ENCODE peak calls at places on chromosome X, in nine cellular contexts. Y, E, N, A, B, H, F, G and O are unnamed samples.

GRCh38 chrX:133985164-133986007 is at the start of gene GPC3:
- DNase-seq in Y (peak), E (peak), N (no peak), A (peak), B (peak), H (peak), F (peak), G (peak), O (no peak)

GRCh38 chrX:108993909-108994308 is 257.5 kb upstream of the IRS4 start:
- DNase-seq in Y (no peak), E (no peak), N (no peak), A (no peak), B (no peak), H (no peak), F (no peak), G (no peak), O (no peak)

GRCh38 chrX:34437586-34437985 is 219.5 kb downstream of the TMEM47 start:
- DNase-seq in Y (peak), E (no peak), N (no peak), A (peak), B (no peak), H (no peak), F (no peak), G (no peak), O (no peak)

GRCh38 chrX:153926863-153927685 is 1.0 kb upstream of the ARHGAP4 start:
- DNase-seq in Y (no peak), E (peak), N (no peak), A (no peak), B (peak), H (peak), F (peak), G (no peak), O (no peak)

GRCh38 chrX:72498782-72499181 is 73.9 kb downstream of the HDAC8 start:
- DNase-seq in Y (no peak), E (no peak), N (no peak), A (no peak), B (no peak), H (no peak), F (no peak), G (no peak), O (no peak)

GRCh38 chrX:136446208-136446607 is 41.5 kb upstream of the BRS3 start:
- DNase-seq in Y (no peak), E (no peak), N (no peak), A (no peak), B (no peak), H (no peak), F (no peak), G (no peak), O (no peak)

GRCh38 chrX:122203399-122203798 is 980.7 kb upstream of the GRIA3 start:
- DNase-seq in Y (no peak), E (no peak), N (no peak), A (no peak), B (no peak), H (no peak), F (no peak), G (no peak), O (no peak)

GRCh38 chrX:154396948-154397887 is 959 bp upstream of the RPL10 start:
- DNase-seq in Y (peak), E (peak), N (peak), A (peak), B (peak), H (peak), F (peak), G (peak), O (peak)

GRCh38 chrX:153459976-153460375 is 10.4 kb downstream of the HAUS7 start:
- DNase-seq in Y (no peak), E (no peak), N (no peak), A (no peak), B (peak), H (no peak), F (no peak), G (no peak), O (no peak)

GRCh38 chrX:39619182-39620009 is 478.4 kb downstream of the BCOR start:
- DNase-seq in Y (no peak), E (peak), N (no peak), A (no peak), B (no peak), H (no peak), F (no peak), G (no peak), O (no peak)

GRCh38 chrX:1336331-1337143 is at the start of gene IL3RA:
- DNase-seq in Y (no peak), E (no peak), N (no peak), A (no peak), B (peak), H (peak), F (peak), G (no peak), O (no peak)

GRCh38 chrX:43718956-43719355 is 62.9 kb downstream of the MAOA start:
- DNase-seq in Y (no peak), E (no peak), N (no peak), A (no peak), B (no peak), H (no peak), F (no peak), G (no peak), O (no peak)

GRCh38 chrX:130529531-130529930 is 127.7 kb downstream of the RBMX2 start:
- DNase-seq in Y (no peak), E (no peak), N (no peak), A (no peak), B (no peak), H (no peak), F (no peak), G (no peak), O (no peak)

GRCh38 chrX:31333181-31333831 is 261.5 kb upstream of the FTHL17 start:
- DNase-seq in Y (no peak), E (peak), N (no peak), A (no peak), B (no peak), H (no peak), F (no peak), G (no peak), O (no peak)

GRCh38 chrX:45134303-45134702 is 66.4 kb downstream of the DIPK2B start:
- DNase-seq in Y (peak), E (peak), N (no peak), A (peak), B (peak), H (no peak), F (no peak), G (no peak), O (no peak)

GRCh38 chrX:39253551-39253950 is 452.3 kb downstream of the MID1IP1 start:
- DNase-seq in Y (no peak), E (no peak), N (no peak), A (no peak), B (no peak), H (no peak), F (no peak), G (no peak), O (no peak)

GRCh38 chrX:17372052-17372451 is 2.9 kb upstream of the NHS start:
- DNase-seq in Y (no peak), E (no peak), N (no peak), A (no peak), B (no peak), H (no peak), F (no peak), G (no peak), O (no peak)

GRCh38 chrX:38805294-38806053 is 4.2 kb downstream of the MID1IP1 start:
- DNase-seq in Y (peak), E (peak), N (peak), A (peak), B (peak), H (peak), F (peak), G (peak), O (peak)

GRCh38 chrX:17697191-17697590 is 40.1 kb upstream of the SCML1 start:
- DNase-seq in Y (no peak), E (no peak), N (no peak), A (no peak), B (no peak), H (no peak), F (no peak), G (no peak), O (no peak)

DNA sequence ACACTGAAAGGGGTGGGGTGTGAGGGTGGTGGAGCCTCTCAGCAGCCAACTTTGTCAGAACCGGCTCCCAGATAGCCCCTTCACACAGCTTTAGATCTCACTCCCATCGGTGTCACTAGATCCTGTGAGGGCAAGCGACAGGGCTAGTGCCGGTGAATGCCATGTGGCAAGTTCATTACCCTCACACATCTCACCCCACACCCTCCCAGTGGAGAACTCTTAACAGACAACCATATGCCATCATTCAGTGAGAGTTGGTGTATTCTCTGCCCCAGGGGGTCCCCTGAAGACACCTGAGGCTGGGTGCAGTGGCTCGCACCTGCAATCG is 15.3 kb downstream of the SEPTIN6 start:
- DNase-seq in Y (no peak), E (no peak), N (no peak), A (no peak), B (no peak), H (no peak), F (no peak), G (no peak), O (no peak)
- H3K27ac ChIP-seq in Y (no peak), E (no peak), N (no peak), A (no peak), B (no peak), H (peak), F (no peak), G (no peak), O (no peak)

DNA sequence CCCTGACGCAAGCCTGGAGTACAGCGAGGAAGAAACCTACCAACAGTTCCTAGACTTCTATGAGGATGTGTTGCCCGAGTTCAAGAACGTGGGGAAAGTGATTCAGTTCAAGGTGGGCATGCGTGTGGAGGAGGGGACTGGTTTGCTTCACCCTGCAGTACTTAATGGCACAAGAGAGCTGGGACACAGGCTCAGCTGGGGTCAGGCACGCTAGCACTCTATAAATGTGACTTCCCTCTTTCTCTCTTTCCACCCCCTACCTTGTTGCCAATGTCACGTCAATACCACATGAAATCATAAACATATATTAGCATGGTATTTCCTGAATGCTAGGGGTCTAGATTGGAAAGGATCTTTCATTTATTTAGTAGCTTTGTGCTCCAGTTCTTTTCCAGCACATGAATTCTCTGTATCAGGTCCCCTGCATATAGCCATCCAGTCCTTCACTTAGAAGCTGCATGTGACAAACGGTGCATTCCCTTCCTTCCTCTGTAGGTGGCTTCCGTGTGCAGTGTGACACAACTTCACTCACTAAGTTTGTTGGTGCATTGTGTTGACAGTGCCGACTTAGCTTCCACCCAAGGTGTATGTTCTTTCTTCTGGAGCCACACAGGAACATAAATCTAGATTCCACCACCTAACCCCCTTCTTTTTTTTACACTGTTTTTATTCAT is 25.6 kb downstream of the ZRSR2 start:
- DNase-seq in Y (no peak), E (peak), N (no peak), A (no peak), B (no peak), H (no peak), F (no peak), G (no peak), O (no peak)
- TF ChIP-seq CTCF in Y (no peak), E (peak), N (no peak), A (no peak), B (no peak), H (peak), F (peak), G (peak), O (no peak)

GRCh38 chrX:47634871-47635575 is 5.3 kb upstream of the CFP start:
- DNase-seq in Y (no peak), E (no peak), N (no peak), A (no peak), B (no peak), H (no peak), F (no peak), G (no peak), O (no peak)
- TF ChIP-seq POLR2A in Y (no peak), E (no peak), N (no peak), A (no peak), B (no peak), H (no peak), F (no peak), G (no peak), O (no peak)

GRCh38 chrX:150548684-150549083 is 19.7 kb upstream of the MTM1 start:
- DNase-seq in Y (no peak), E (no peak), N (no peak), A (no peak), B (no peak), H (no peak), F (no peak), G (no peak), O (no peak)

GRCh38 chrX:150548251-150548650 is 20.2 kb upstream of the MTM1 start:
- DNase-seq in Y (no peak), E (no peak), N (no peak), A (no peak), B (no peak), H (no peak), F (no peak), G (no peak), O (no peak)

GRCh38 chrX:150544835-150545790 is 23.3 kb upstream of the MTM1 start:
- DNase-seq in Y (peak), E (no peak), N (no peak), A (no peak), B (no peak), H (no peak), F (no peak), G (no peak), O (no peak)

GRCh38 chrX:150546711-150547153 is 21.7 kb upstream of the MTM1 start:
- DNase-seq in Y (peak), E (no peak), N (no peak), A (no peak), B (no peak), H (no peak), F (no peak), G (no peak), O (no peak)

DNA sequence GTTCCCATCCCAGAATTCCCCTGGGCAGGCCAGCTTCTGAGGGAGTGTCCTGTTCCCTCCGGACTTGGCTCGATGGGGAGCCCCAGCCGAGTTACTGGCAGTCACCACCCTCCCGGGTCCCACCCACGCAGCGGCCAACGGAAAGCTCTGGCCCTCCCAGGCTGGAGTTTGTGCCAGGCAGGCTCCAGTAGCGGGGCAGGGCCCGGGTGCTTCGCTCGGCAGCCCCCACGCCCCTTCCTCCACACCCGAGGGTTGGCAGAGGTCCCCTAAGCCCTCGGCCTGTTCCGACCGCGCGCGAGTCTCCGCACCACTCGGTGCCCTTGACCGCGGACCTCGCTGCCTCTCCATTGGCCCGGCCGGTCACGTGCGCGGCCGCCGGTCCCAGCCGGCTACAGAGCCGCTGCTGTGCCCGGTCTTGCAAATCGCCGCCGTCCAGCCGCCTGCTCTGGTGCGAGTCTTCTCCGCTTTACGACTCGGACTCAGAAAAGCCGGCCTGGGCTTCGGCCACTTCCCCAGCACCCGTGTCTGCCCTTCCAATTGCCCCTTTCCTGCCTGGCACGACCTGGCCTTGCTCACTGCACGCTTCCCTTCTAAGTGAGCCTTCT is 20.8 kb upstream of the MTM1 start:
- DNase-seq in Y (peak), E (peak), N (peak), A (peak), B (peak), H (peak), F (peak), G (peak), O (peak)
- H3K27ac ChIP-seq in Y (peak), E (peak), N (peak), A (peak), B (peak), H (peak), F (peak), G (peak), O (peak)

GRCh38 chrX:76555816-76556215 is 128.3 kb downstream of the MAGEE1 start:
- DNase-seq in Y (no peak), E (peak), N (no peak), A (no peak), B (no peak), H (no peak), F (no peak), G (no peak), O (no peak)
- TF ChIP-seq CTCF in Y (no peak), E (peak), N (no peak), A (no peak), B (no peak), H (no peak), F (peak), G (no peak), O (no peak)

GRCh38 chrX:119468930-119469635 is 839 bp downstream of the SLC25A5 start:
- DNase-seq in Y (peak), E (peak), N (peak), A (peak), B (peak), H (peak), F (peak), G (peak), O (peak)
- TF ChIP-seq POLR2A in Y (no peak), E (peak), N (no peak), A (peak), B (peak), H (no peak), F (no peak), G (no peak), O (peak)

GRCh38 chrX:103640401-103641155 is 11.8 kb downstream of the TCEAL1 start:
- DNase-seq in Y (no peak), E (no peak), N (no peak), A (no peak), B (no peak), H (no peak), F (no peak), G (no peak), O (no peak)
- H3K27ac ChIP-seq in Y (no peak), E (no peak), N (no peak), A (no peak), B (no peak), H (no peak), F (no peak), G (no peak), O (no peak)